ENCODE peak calls at places on chromosome 12, in eight cellular contexts. A, N, I, R, D, Z, M and K are unnamed samples.

GRCh38 chr12:58067610-58068387 is 126.4 kb downstream of the ATP23 start:
- DNase-seq in A (no peak), N (peak), I (peak), R (no peak), D (peak), Z (no peak), M (peak), K (no peak)

GRCh38 chr12:82862069-82862841 is 175.5 kb downstream of the TMTC2 start:
- DNase-seq in A (no peak), N (peak), I (peak), R (no peak), D (peak), Z (peak), M (peak), K (peak)

GRCh38 chr12:100401660-100402059 is 44.8 kb downstream of the SLC17A8 start:
- DNase-seq in A (no peak), N (peak), I (peak), R (no peak), D (peak), Z (peak), M (peak), K (no peak)

GRCh38 chr12:18864900-18865561 is 127.1 kb downstream of the CAPZA3 start:
- DNase-seq in A (no peak), N (peak), I (peak), R (no peak), D (peak), Z (no peak), M (peak), K (no peak)

GRCh38 chr12:31011746-31012567 is 61.7 kb upstream of the DDX11 start:
- DNase-seq in A (no peak), N (no peak), I (no peak), R (no peak), D (no peak), Z (no peak), M (peak), K (no peak)

GRCh38 chr12:111440152-111440551 is 34.4 kb downstream of the SH2B3 start:
- DNase-seq in A (no peak), N (no peak), I (no peak), R (no peak), D (no peak), Z (no peak), M (no peak), K (no peak)

GRCh38 chr12:119082496-119082895 is 96.2 kb upstream of the HSPB8 start:
- DNase-seq in A (peak), N (no peak), I (no peak), R (no peak), D (no peak), Z (no peak), M (no peak), K (no peak)

GRCh38 chr12:115960-116915 is 49.7 kb downstream of the IQSEC3 start:
- DNase-seq in A (no peak), N (no peak), I (no peak), R (no peak), D (no peak), Z (no peak), M (no peak), K (no peak)

GRCh38 chr12:52769354-52769753 is 7.8 kb downstream of the KRT76 start:
- DNase-seq in A (no peak), N (no peak), I (no peak), R (no peak), D (no peak), Z (no peak), M (no peak), K (no peak)

GRCh38 chr12:33111850-33112249 is 215.3 kb upstream of the PKP2 start:
- DNase-seq in A (no peak), N (no peak), I (no peak), R (no peak), D (no peak), Z (no peak), M (no peak), K (no peak)

GRCh38 chr12:627863-628805 is 35.1 kb downstream of the NINJ2 start:
- DNase-seq in A (no peak), N (no peak), I (no peak), R (no peak), D (no peak), Z (no peak), M (no peak), K (no peak)

GRCh38 chr12:66251049-66251448 is 51.2 kb upstream of the HELB start:
- DNase-seq in A (no peak), N (no peak), I (no peak), R (no peak), D (no peak), Z (no peak), M (no peak), K (no peak)

GRCh38 chr12:114412825-114413749 is 7.1 kb upstream of the TBX5 start:
- DNase-seq in A (no peak), N (no peak), I (peak), R (no peak), D (peak), Z (no peak), M (no peak), K (no peak)

GRCh38 chr12:117052386-117053049 is 46.7 kb downstream of the TESC start:
- DNase-seq in A (peak), N (no peak), I (no peak), R (no peak), D (no peak), Z (no peak), M (no peak), K (no peak)

GRCh38 chr12:96981053-96981452 is 74.0 kb downstream of the NEDD1 start:
- DNase-seq in A (no peak), N (peak), I (peak), R (no peak), D (peak), Z (peak), M (peak), K (no peak)

GRCh38 chr12:46468159-46468558 is 95.6 kb upstream of the SLC38A2 start:
- DNase-seq in A (no peak), N (peak), I (no peak), R (no peak), D (no peak), Z (no peak), M (no peak), K (no peak)

GRCh38 chr12:46617167-46617566 is 208.6 kb downstream of the SLC38A4 start:
- DNase-seq in A (no peak), N (peak), I (peak), R (peak), D (peak), Z (no peak), M (peak), K (no peak)

GRCh38 chr12:15830538-15830937 is 41.4 kb upstream of the EPS8 start:
- DNase-seq in A (no peak), N (peak), I (peak), R (no peak), D (peak), Z (no peak), M (peak), K (no peak)

GRCh38 chr12:30863839-30864238 is 62.7 kb upstream of the TSPAN11 start:
- DNase-seq in A (no peak), N (no peak), I (no peak), R (no peak), D (no peak), Z (no peak), M (no peak), K (no peak)

GRCh38 chr12:105214141-105214540 is 21.8 kb downstream of the APPL2 start:
- DNase-seq in A (no peak), N (peak), I (peak), R (no peak), D (peak), Z (no peak), M (no peak), K (no peak)

GRCh38 chr12:111448831-111449790 is 43.4 kb downstream of the SH2B3 start:
- DNase-seq in A (no peak), N (no peak), I (no peak), R (no peak), D (no peak), Z (peak), M (no peak), K (no peak)

GRCh38 chr12:643478-644292 is 19.6 kb downstream of the NINJ2 start:
- DNase-seq in A (peak), N (no peak), I (peak), R (no peak), D (no peak), Z (peak), M (no peak), K (no peak)

DNA sequence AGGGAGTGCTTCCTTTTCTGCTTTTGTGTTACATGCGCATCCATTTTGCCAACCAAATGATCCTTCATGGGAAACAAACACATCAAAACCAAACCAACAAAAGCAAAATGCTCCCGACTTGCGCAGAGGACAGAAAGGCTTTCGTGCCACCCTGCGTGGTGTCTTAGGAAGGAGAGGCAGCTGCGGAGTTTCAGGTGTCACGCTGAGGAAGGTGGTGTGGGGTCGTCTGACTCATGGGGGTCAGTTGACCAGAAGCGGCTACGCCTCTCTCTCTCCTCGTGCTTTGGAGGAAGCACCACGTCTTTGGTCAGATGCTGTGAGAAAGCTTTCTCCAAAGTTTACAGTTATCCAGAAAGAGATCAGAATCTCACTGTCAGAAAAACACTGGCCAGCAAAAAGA is 7.9 kb downstream of the EMP1 start:
- DNase-seq in A (no peak), N (peak), I (peak), R (no peak), D (peak), Z (peak), M (no peak), K (no peak)
- H3K4me3 ChIP-seq in A (no peak), N (no peak), I (peak), R (no peak), D (no peak), Z (no peak), M (peak), K (no peak)

DNA sequence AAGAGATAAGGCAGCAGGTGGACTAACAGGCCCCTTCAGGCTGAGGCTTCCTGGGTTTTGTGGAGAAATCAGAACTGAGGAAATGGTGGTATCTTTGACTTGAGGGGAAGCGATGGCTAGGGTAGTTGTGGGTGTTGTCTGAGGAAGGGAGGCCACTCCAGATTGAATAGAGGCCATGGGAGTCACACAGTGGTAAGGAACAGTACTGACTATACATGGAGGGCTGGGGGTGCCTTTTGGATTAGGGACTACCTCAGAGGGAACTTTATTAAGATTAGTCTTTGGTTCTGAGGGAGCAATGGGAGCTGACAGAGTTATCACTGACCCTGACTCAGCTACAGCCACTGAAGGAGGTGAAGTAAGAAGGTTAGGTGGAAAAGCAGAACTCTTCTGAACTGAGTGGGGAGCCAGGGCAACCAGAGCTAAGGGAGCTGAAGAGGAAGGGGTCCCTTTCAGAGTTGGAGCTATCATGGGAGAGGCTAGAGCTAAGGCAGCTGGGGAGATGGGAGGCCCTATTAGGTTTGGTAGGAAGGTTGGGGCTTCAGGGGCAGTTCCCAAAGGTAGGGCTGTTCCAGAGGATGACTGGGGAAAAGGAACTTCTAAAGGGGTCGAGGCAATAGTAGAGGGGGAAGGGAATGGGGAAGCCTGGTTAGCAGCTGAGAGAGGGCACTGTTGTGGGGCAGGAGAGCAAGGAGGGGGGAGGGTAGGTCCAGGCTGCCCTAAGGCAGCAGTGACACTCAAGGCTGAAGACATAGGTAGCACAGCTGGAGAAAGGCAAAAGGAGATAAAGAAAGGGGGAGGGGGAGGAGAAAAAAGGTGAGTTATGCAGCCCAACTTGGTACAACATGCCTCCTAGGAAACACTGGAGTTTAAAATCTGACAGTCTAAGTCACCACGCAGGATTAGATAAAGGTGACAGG is 4.1 kb downstream of the NACA start:
- DNase-seq in A (no peak), N (no peak), I (no peak), R (no peak), D (no peak), Z (no peak), M (no peak), K (no peak)
- H3K4me3 ChIP-seq in A (no peak), N (no peak), I (peak), R (no peak), D (no peak), Z (no peak), M (peak), K (no peak)

DNA sequence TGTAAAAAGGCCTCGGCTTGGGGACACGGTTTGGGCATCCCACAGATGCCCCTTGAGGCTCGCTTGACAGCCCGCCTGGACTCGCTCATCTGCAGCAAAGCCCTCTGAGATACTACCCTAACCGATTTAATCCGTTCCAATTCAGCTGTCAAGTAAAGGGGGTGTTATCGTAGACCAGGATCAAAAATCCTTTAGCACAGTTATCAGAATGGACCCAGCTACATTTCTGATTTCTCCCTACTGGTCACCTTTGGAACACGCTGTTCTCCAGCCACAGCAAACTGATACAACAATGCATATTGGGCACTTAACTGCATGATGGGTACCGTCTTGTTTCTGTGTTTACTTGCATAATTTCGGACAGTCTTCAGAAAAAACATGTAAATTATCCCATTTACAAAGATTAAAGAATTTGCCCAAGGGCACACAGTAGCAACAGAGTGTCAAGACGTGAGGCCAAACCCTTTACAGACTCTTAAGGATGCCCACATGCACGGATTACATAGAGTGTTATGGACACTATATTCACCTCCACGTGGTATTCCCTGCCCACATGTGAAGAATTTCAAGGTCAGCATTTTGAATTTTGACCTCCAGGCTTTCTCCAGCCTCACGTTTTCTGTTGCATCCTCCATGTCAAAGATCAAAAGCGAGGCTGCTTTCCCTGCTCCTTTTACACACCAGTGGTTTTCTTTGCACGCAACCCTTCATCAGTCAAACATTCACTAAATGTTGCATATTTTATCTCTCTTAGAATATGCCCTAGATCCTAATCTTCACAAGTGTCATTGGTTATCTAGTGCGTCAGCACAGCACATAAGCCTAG is 3.2 kb upstream of the DUSP6 start:
- DNase-seq in A (no peak), N (peak), I (no peak), R (no peak), D (no peak), Z (no peak), M (peak), K (no peak)
- H3K4me3 ChIP-seq in A (peak), N (peak), I (peak), R (peak), D (peak), Z (no peak), M (peak), K (no peak)

GRCh38 chr12:81297606-81298005 is 219.7 kb downstream of the ACSS3 start:
- DNase-seq in A (no peak), N (peak), I (peak), R (no peak), D (no peak), Z (no peak), M (no peak), K (no peak)
- H3K4me3 ChIP-seq in A (no peak), N (no peak), I (no peak), R (no peak), D (no peak), Z (no peak), M (no peak), K (no peak)

GRCh38 chr12:127083028-127083949 is 1183.7 kb upstream of the TMEM132C start:
- DNase-seq in A (no peak), N (peak), I (peak), R (no peak), D (peak), Z (peak), M (peak), K (peak)
- H3K4me3 ChIP-seq in A (peak), N (peak), I (peak), R (peak), D (peak), Z (no peak), M (peak), K (peak)

GRCh38 chr12:124458220-124458991 is 109.0 kb downstream of the NCOR2 start:
- DNase-seq in A (peak), N (no peak), I (no peak), R (no peak), D (no peak), Z (no peak), M (no peak), K (no peak)

GRCh38 chr12:124455336-124455735 is 112.1 kb downstream of the NCOR2 start:
- DNase-seq in A (peak), N (no peak), I (no peak), R (no peak), D (no peak), Z (no peak), M (no peak), K (no peak)

GRCh38 chr12:124457287-124458219 is 109.9 kb downstream of the NCOR2 start:
- DNase-seq in A (peak), N (peak), I (peak), R (peak), D (peak), Z (no peak), M (peak), K (no peak)

GRCh38 chr12:124456133-124456651 is 111.2 kb downstream of the NCOR2 start:
- DNase-seq in A (peak), N (no peak), I (no peak), R (no peak), D (no peak), Z (no peak), M (no peak), K (no peak)

DNA sequence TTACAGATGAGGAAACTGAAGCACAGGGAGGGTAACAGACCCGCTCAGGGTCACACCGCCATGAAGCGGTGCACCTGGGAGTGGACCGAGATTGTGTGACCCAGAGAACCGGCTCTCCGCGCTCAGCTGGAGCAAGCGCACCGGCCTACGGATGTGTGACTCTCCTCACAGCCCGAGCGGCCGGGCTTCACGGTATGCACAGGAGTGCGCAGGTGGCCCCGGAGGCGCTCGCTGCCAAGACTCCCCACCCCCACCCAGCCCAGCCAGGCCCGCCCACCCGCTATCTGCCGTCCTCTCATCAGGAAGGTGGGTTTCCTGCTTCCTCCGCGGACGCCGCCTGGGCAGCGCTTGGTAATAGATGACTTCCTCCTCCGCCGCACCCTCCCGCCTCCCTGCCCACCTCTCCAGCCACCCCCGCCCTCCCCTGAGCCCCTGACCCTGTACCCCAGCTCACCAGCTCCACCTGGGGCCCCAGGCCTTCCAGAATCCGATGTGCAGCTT is 110.7 kb downstream of the NCOR2 start:
- DNase-seq in A (peak), N (no peak), I (no peak), R (no peak), D (no peak), Z (no peak), M (no peak), K (no peak)
- H3K4me3 ChIP-seq in A (no peak), N (no peak), I (no peak), R (peak), D (no peak), Z (no peak), M (no peak), K (no peak)

GRCh38 chr12:56160894-56161667 is 2.9 kb downstream of the MYL6 start:
- DNase-seq in A (no peak), N (no peak), I (no peak), R (no peak), D (no peak), Z (no peak), M (no peak), K (no peak)
- H3K4me3 ChIP-seq in A (peak), N (peak), I (peak), R (peak), D (peak), Z (peak), M (peak), K (no peak)